ENCODE peak calls at places on chromosomes 6 and 20, in six cellular contexts. Z, M, B, E, G and W are unnamed samples.

GRCh38 chr20:38997622-38998021 is 35.5 kb downstream of the DHX35 start:
- DNase-seq in Z (peak; percentile 11), M (no peak), B (peak; percentile 47), E (no peak), G (no peak), W (no peak)

GRCh38 chr6:44735631-44735963 is 348.1 kb downstream of the CDC5L start:
- DNase-seq in Z (no peak), M (no peak), B (no peak), E (no peak), G (peak; percentile 82), W (peak; percentile 81)

GRCh38 chr6:17394192-17394611 is 807 bp downstream of the CAP2 start:
- DNase-seq in Z (peak; percentile 41), M (peak; percentile 53), B (no peak), E (peak; percentile 74), G (peak; percentile 83), W (peak; percentile 91)

GRCh38 chr6:156080371-156080770 is 624.7 kb upstream of the NOX3 start:
- DNase-seq in Z (no peak), M (no peak), B (no peak), E (no peak), G (no peak), W (peak; percentile 7)

GRCh38 chr6:144216668-144217218 is 66.4 kb downstream of the STX11 start:
- DNase-seq in Z (no peak), M (no peak), B (peak; percentile 81), E (peak; percentile 48), G (no peak), W (no peak)

GRCh38 chr6:130577178-130577919 is 211.5 kb downstream of the TMEM200A start:
- DNase-seq in Z (no peak), M (no peak), B (no peak), E (no peak), G (no peak), W (no peak)

GRCh38 chr6:16747232-16748027 is 13.8 kb downstream of the ATXN1 start:
- DNase-seq in Z (no peak), M (no peak), B (no peak), E (no peak), G (no peak), W (peak; percentile 80)

GRCh38 chr20:21393142-21393541 is 4.2 kb downstream of the NKX2-4 start:
- DNase-seq in Z (no peak), M (peak; percentile 31), B (no peak), E (no peak), G (no peak), W (no peak)

GRCh38 chr6:3247255-3248146 is 11.2 kb upstream of the PSMG4 start:
- DNase-seq in Z (no peak), M (no peak), B (no peak), E (peak; percentile 56), G (peak; percentile 45), W (peak; percentile 97)

GRCh38 chr6:138250513-138251247 is 32.4 kb upstream of the PBOV1 start:
- DNase-seq in Z (no peak), M (peak; percentile 85), B (no peak), E (no peak), G (peak; percentile 80), W (peak; percentile 60)

GRCh38 chr20:25233016-25233772 is 14.7 kb upstream of the PYGB start:
- DNase-seq in Z (no peak), M (peak; percentile 21), B (no peak), E (no peak), G (peak; percentile 93), W (peak; percentile 77)

GRCh38 chr20:62043131-62043914 is 22.4 kb downstream of the TAF4 start:
- DNase-seq in Z (no peak), M (no peak), B (no peak), E (no peak), G (peak; percentile 57), W (no peak)

GRCh38 chr6:46410330-46410953 is 80.8 kb downstream of the RCAN2 start:
- DNase-seq in Z (peak; percentile 21), M (peak; percentile 56), B (peak; percentile 42), E (no peak), G (peak; percentile 54), W (peak; percentile 2)

GRCh38 chr20:15242773-15243172 is 905.4 kb upstream of the FLRT3 start:
- DNase-seq in Z (no peak), M (no peak), B (no peak), E (no peak), G (no peak), W (no peak)

GRCh38 chr20:23366384-23366783 is 4.4 kb downstream of the GZF1 start:
- DNase-seq in Z (no peak), M (no peak), B (peak; percentile 55), E (no peak), G (no peak), W (no peak)

GRCh38 chr6:46684771-46685170 is 2.9 kb upstream of the TDRD6 start:
- DNase-seq in Z (no peak), M (no peak), B (no peak), E (no peak), G (no peak), W (peak; percentile 54)

GRCh38 chr20:45354423-45355208 is 6.4 kb upstream of the SDC4 start:
- DNase-seq in Z (no peak), M (no peak), B (no peak), E (no peak), G (no peak), W (peak; percentile 35)

GRCh38 chr6:159788757-159789376 is 535 bp downstream of the TCP1 start:
- DNase-seq in Z (no peak), M (peak; percentile 59), B (peak; percentile 27), E (no peak), G (peak; percentile 43), W (peak; percentile 58)

GRCh38 chr6:80163754-80164187 is 57.3 kb downstream of the BCKDHB start:
- DNase-seq in Z (peak; percentile 33), M (peak; percentile 32), B (peak; percentile 11), E (peak; percentile 21), G (peak; percentile 88), W (peak; percentile 78)

GRCh38 chr6:170298688-170299087 is 7.8 kb upstream of the DLL1 start:
- DNase-seq in Z (no peak), M (no peak), B (no peak), E (no peak), G (no peak), W (no peak)

GRCh38 chr6:24658573-24659511 is 7.9 kb downstream of the TDP2 start:
- DNase-seq in Z (no peak), M (no peak), B (no peak), E (no peak), G (peak; percentile 82), W (peak; percentile 20)

GRCh38 chr6:111770263-111771083 is 102.8 kb downstream of the FYN start:
- DNase-seq in Z (no peak), M (no peak), B (no peak), E (no peak), G (no peak), W (no peak)

GRCh38 chr20:50333856-50334255 is 143.2 kb downstream of the CEBPB start:
- DNase-seq in Z (no peak), M (no peak), B (no peak), E (no peak), G (peak; percentile 96), W (no peak)

GRCh38 chr6:46134216-46134615 is 4.4 kb downstream of the ENPP4 start:
- DNase-seq in Z (no peak), M (no peak), B (no peak), E (no peak), G (no peak), W (no peak)

GRCh38 chr20:17699931-17700351 is at the start of gene BANF2:
- DNase-seq in Z (no peak), M (no peak), B (no peak), E (no peak), G (no peak), W (no peak)

GRCh38 chr20:56187791-56188190 is 60.7 kb upstream of the MC3R start:
- DNase-seq in Z (peak; percentile 11), M (peak; percentile 97), B (no peak), E (no peak), G (peak; percentile 62), W (peak; percentile 18)

GRCh38 chr6:5090603-5091002 is 5.5 kb downstream of the PPP1R3G start:
- DNase-seq in Z (no peak), M (no peak), B (no peak), E (no peak), G (no peak), W (no peak)

GRCh38 chr6:81787313-81788068 is 35.0 kb upstream of the TENT5A start:
- DNase-seq in Z (no peak), M (no peak), B (no peak), E (no peak), G (peak; percentile 60), W (peak; percentile 24)